ENCODE peak calls at places on chromosomes 2 and 18, in five cellular contexts. H, B, K, R and T are unnamed samples.

GRCh38 chr2:150480241-150480640 is 7.2 kb downstream of the RND3 start:
- DNase-seq in H (peak; percentile 55), B (no peak), K (no peak), R (no peak), T (peak; percentile 61)

GRCh38 chr2:195675783-195676427 is 18.9 kb downstream of the SLC39A10 start:
- DNase-seq in H (no peak), B (no peak), K (no peak), R (no peak), T (no peak)

GRCh38 chr18:50847192-50847591 is 27.4 kb upstream of the MRO start:
- DNase-seq in H (peak; percentile 64), B (no peak), K (no peak), R (no peak), T (peak; percentile 72)

GRCh38 chr2:9221223-9221622 is 14.6 kb downstream of the ASAP2 start:
- DNase-seq in H (no peak), B (no peak), K (no peak), R (no peak), T (peak; percentile 42)

GRCh38 chr2:12761109-12761508 is 44.4 kb downstream of the TRIB2 start:
- DNase-seq in H (no peak), B (no peak), K (no peak), R (no peak), T (no peak)

GRCh38 chr2:152493417-152493816 is 158.4 kb downstream of the FMNL2 start:
- DNase-seq in H (no peak), B (no peak), K (no peak), R (no peak), T (no peak)

GRCh38 chr18:23936371-23936958 is 78.1 kb upstream of the TTC39C start:
- DNase-seq in H (no peak), B (no peak), K (no peak), R (no peak), T (no peak)

GRCh38 chr2:184654945-184655344 is 56.6 kb downstream of the ZNF804A start:
- DNase-seq in H (no peak), B (no peak), K (no peak), R (no peak), T (peak; percentile 51)

GRCh38 chr18:48817021-48817461 is 133.7 kb downstream of the SMAD7 start:
- DNase-seq in H (no peak), B (no peak), K (no peak), R (no peak), T (no peak)

GRCh38 chr2:70855679-70856078 is 20.1 kb upstream of the CD207 start:
- DNase-seq in H (no peak), B (no peak), K (no peak), R (no peak), T (no peak)

GRCh38 chr2:99550368-99550767 is 60.6 kb upstream of the REV1 start:
- DNase-seq in H (no peak), B (no peak), K (no peak), R (no peak), T (no peak)

GRCh38 chr2:12437144-12437543 is 279.6 kb upstream of the TRIB2 start:
- DNase-seq in H (no peak), B (no peak), K (no peak), R (no peak), T (no peak)

GRCh38 chr2:10253596-10254372 is 48.9 kb upstream of the HPCAL1 start:
- DNase-seq in H (no peak), B (no peak), K (no peak), R (no peak), T (no peak)

GRCh38 chr2:182937864-182938263 is 71.4 kb upstream of the FRZB start:
- DNase-seq in H (no peak), B (no peak), K (no peak), R (no peak), T (no peak)

GRCh38 chr2:174495365-174496012 is 8.7 kb upstream of the GPR155 start:
- DNase-seq in H (no peak), B (no peak), K (no peak), R (no peak), T (no peak)

GRCh38 chr18:13213036-13213795 is 5.3 kb upstream of the LDLRAD4 start:
- DNase-seq in H (no peak), B (no peak), K (no peak), R (no peak), T (no peak)